ENCODE peak calls at places on chromosomes 6 and 20, in four cellular contexts. F is PC-3, V is HCT116, W is BE2C. K is an unnamed sample. For H3K4me1 and H3K9me3, the result is how much of the 10 kb centered on the place peaks cover.

GRCh38 chr6:7617954-7618764 is 28.2 kb downstream of the SNRNP48 start:
- DNase-seq in F (peak), V (no peak), W (no peak), K (peak)

GRCh38 chr20:56094228-56094627 is 88.9 kb upstream of the CBLN4 start:
- DNase-seq in F (no peak), V (no peak), W (no peak), K (no peak)

GRCh38 chr20:45459606-45460005 is 9.9 kb upstream of the WFDC2 start:
- DNase-seq in F (peak), V (no peak), W (no peak), K (no peak)

GRCh38 chr6:160455484-160456213 is 107.5 kb downstream of the SLC22A3 start:
- DNase-seq in F (peak), V (peak), W (peak), K (peak)

GRCh38 chr6:157033428-157034140 is 256.4 kb downstream of the ARID1B start:
- DNase-seq in F (peak), V (no peak), W (no peak), K (no peak)

GRCh38 chr20:19880256-19881079 is 122.4 kb downstream of the RIN2 start:
- DNase-seq in F (peak), V (peak), W (no peak), K (no peak)

GRCh38 chr6:18147160-18147559 is 7.7 kb downstream of the TPMT start:
- DNase-seq in F (peak), V (no peak), W (no peak), K (no peak)

GRCh38 chr6:45445749-45446454 is 68.2 kb upstream of the SUPT3H start:
- DNase-seq in F (peak), V (peak), W (no peak), K (peak)

GRCh38 chr6:11785449-11785951 is 6.9 kb upstream of the ADTRP start:
- DNase-seq in F (peak), V (no peak), W (no peak), K (no peak)

GRCh38 chr6:36829919-36830544 is 9.2 kb downstream of the CPNE5 start:
- DNase-seq in F (no peak), V (no peak), W (no peak), K (no peak)

GRCh38 chr6:14804444-14805210 is 441.2 kb upstream of the JARID2 start:
- DNase-seq in F (no peak), V (no peak), W (peak), K (no peak)

GRCh38 chr6:162147281-162147680 is 580.3 kb downstream of the PRKN start:
- DNase-seq in F (no peak), V (no peak), W (no peak), K (no peak)

GRCh38 chr6:99490608-99491007 is 24.6 kb downstream of the USP45 start:
- DNase-seq in F (no peak), V (no peak), W (no peak), K (no peak)

GRCh38 chr6:170032706-170033309 is 258.1 kb downstream of the DLL1 start:
- DNase-seq in F (no peak), V (no peak), W (peak), K (no peak)
- H3K4me3 ChIP-seq in F (no peak), V (no peak), W (no peak), K (no peak)

GRCh38 chr20:51496964-51497363 is 45.6 kb downstream of the NFATC2 start:
- DNase-seq in F (no peak), V (no peak), W (no peak), K (no peak)
- H3K4me1 ChIP-seq in F (under half), V (under half), W (under half), K (under half)

DNA sequence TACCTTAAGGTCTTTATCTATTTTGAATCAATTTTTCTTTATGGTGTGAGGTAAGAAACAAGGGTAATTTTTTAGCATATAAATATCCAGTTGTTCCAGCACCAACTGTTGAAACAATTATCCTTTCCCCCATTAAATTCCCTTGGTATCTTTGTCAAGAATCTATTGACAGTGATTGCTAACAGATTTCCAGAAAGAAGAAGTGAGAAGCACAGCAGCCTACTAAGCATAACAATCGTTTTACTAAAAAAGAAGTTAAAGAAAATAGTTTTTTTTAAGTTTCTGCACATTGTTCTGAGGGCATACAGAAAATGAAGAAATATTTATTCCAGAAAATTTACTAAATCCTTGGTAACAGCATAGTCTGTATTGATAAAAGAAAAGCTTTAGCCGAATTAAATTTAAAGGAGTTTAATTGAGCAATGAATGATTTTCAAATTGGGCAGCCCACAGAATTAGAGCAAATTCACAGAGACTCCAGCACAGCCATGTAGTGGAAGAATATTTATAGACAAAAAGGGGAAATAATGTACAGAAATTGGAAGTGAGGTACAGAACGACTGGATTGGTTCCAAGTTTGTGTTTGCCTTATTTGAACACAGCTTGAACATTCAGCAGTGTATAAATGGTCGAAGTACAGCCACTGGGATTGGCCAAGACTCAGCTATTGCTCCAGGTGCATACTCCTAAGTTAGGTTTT is 97.9 kb upstream of the UST start:
- DNase-seq in F (no peak), V (no peak), W (no peak), K (no peak)
- H3K9me3 ChIP-seq in F (under half), V (under half), W (under half), K (under half)

GRCh38 chr6:29631209-29631810 is 1.7 kb downstream of the GABBR1 start:
- DNase-seq in F (no peak), V (no peak), W (no peak), K (peak)
- H3K4me3 ChIP-seq in F (peak), V (peak), W (no peak), K (peak)

GRCh38 chr6:16673011-16673797 is 88.1 kb downstream of the ATXN1 start:
- DNase-seq in F (no peak), V (no peak), W (no peak), K (no peak)
- H3K4me1 ChIP-seq in F (half or more), V (under half), W (under half), K (under half)

GRCh38 chr6:167500961-167501360 is 176.1 kb downstream of the TTLL2 start:
- DNase-seq in F (no peak), V (no peak), W (no peak), K (no peak)

GRCh38 chr6:167501831-167502385 is 177.0 kb downstream of the TTLL2 start:
- DNase-seq in F (peak), V (peak), W (peak), K (no peak)

GRCh38 chr6:167497387-167498056 is 172.6 kb downstream of the TTLL2 start:
- DNase-seq in F (no peak), V (no peak), W (no peak), K (no peak)

GRCh38 chr6:167496707-167497106 is 171.8 kb downstream of the TTLL2 start:
- DNase-seq in F (no peak), V (no peak), W (no peak), K (no peak)

GRCh38 chr6:167499161-167499660 is 174.3 kb downstream of the TTLL2 start:
- DNase-seq in F (no peak), V (no peak), W (no peak), K (no peak)
- H3K9me3 ChIP-seq in F (under half), V (under half), W (under half), K (under half)

K was measured in HAP-1.